ENCODE peak calls at places on chromosomes 5 and 9, in seven cellular contexts. One of them, this sample, is unnamed. For H3K9me3 and H3K36me3, the result is how much of the 10 kb centered on the place peaks cover.

GRCh38 chr9:137127301-137128157 is 11.4 kb upstream of the GRIN1 start:
- DNase-seq in OCI-LY7: peak
- DNase-seq in neural progenitor cell: no peak
- DNase-seq in left ventricle myocardium inferior: no peak
- DNase-seq in sigmoid colon: no peak
- DNase-seq in tibial artery: no peak
- DNase-seq in tibial nerve: no peak
- DNase-seq in this sample: no peak

GRCh38 chr5:98777295-98777694 is 3.8 kb downstream of the RGMB start:
- DNase-seq in tibial nerve: no peak
- DNase-seq in left ventricle myocardium inferior: no peak
- DNase-seq in OCI-LY7: no peak
- DNase-seq in sigmoid colon: no peak
- DNase-seq in tibial artery: no peak
- DNase-seq in neural progenitor cell: no peak
- DNase-seq in this sample: no peak

GRCh38 chr5:135203593-135204036 is 169.6 kb upstream of the PITX1 start:
- DNase-seq in OCI-LY7: peak
- DNase-seq in sigmoid colon: no peak
- DNase-seq in tibial nerve: no peak
- DNase-seq in neural progenitor cell: no peak
- DNase-seq in left ventricle myocardium inferior: no peak
- DNase-seq in tibial artery: no peak
- DNase-seq in this sample: no peak

GRCh38 chr5:173645437-173645807 is 29.0 kb upstream of the BOD1 start:
- DNase-seq in neural progenitor cell: peak
- DNase-seq in OCI-LY7: no peak
- DNase-seq in left ventricle myocardium inferior: no peak
- DNase-seq in tibial nerve: no peak
- DNase-seq in tibial artery: no peak
- DNase-seq in sigmoid colon: no peak
- DNase-seq in this sample: no peak

GRCh38 chr5:1763548-1763911 is 36.1 kb downstream of the MRPL36 start:
- DNase-seq in OCI-LY7: peak
- DNase-seq in tibial nerve: peak
- DNase-seq in left ventricle myocardium inferior: no peak
- DNase-seq in tibial artery: no peak
- DNase-seq in neural progenitor cell: peak
- DNase-seq in sigmoid colon: peak
- DNase-seq in this sample: peak

GRCh38 chr9:138024831-138025291 is 147.3 kb downstream of the CACNA1B start:
- DNase-seq in left ventricle myocardium inferior: no peak
- DNase-seq in tibial nerve: no peak
- DNase-seq in OCI-LY7: no peak
- DNase-seq in sigmoid colon: peak
- DNase-seq in tibial artery: peak
- DNase-seq in neural progenitor cell: no peak
- DNase-seq in this sample: no peak

GRCh38 chr5:68216737-68217231 is 1.2 kb downstream of the PIK3R1 start:
- DNase-seq in tibial nerve: no peak
- DNase-seq in tibial artery: no peak
- DNase-seq in OCI-LY7: peak
- DNase-seq in neural progenitor cell: peak
- DNase-seq in left ventricle myocardium inferior: no peak
- DNase-seq in sigmoid colon: no peak
- DNase-seq in this sample: no peak

GRCh38 chr5:15719784-15720183 is 219.8 kb downstream of the FBXL7 start:
- DNase-seq in neural progenitor cell: no peak
- DNase-seq in left ventricle myocardium inferior: no peak
- DNase-seq in OCI-LY7: no peak
- DNase-seq in sigmoid colon: no peak
- DNase-seq in tibial nerve: no peak
- DNase-seq in tibial artery: no peak
- DNase-seq in this sample: peak

GRCh38 chr9:15146121-15146820 is 160.7 kb downstream of the TTC39B start:
- DNase-seq in sigmoid colon: no peak
- DNase-seq in OCI-LY7: no peak
- DNase-seq in tibial nerve: no peak
- DNase-seq in tibial artery: no peak
- DNase-seq in left ventricle myocardium inferior: no peak
- DNase-seq in neural progenitor cell: peak
- DNase-seq in this sample: no peak

GRCh38 chr9:124011460-124012301 is at the start of gene LHX2:
- DNase-seq in left ventricle myocardium inferior: peak
- DNase-seq in OCI-LY7: no peak
- DNase-seq in tibial nerve: no peak
- DNase-seq in neural progenitor cell: peak
- DNase-seq in sigmoid colon: no peak
- DNase-seq in tibial artery: peak
- DNase-seq in this sample: peak

GRCh38 chr5:166961028-166961427 is 1330.4 kb upstream of the WWC1 start:
- DNase-seq in sigmoid colon: no peak
- DNase-seq in neural progenitor cell: no peak
- DNase-seq in OCI-LY7: no peak
- DNase-seq in tibial nerve: no peak
- DNase-seq in tibial artery: no peak
- DNase-seq in left ventricle myocardium inferior: no peak
- DNase-seq in this sample: no peak

GRCh38 chr5:52674815-52675545 is 112.7 kb upstream of the ITGA1 start:
- DNase-seq in tibial nerve: no peak
- DNase-seq in tibial artery: no peak
- DNase-seq in sigmoid colon: no peak
- DNase-seq in neural progenitor cell: no peak
- DNase-seq in OCI-LY7: no peak
- DNase-seq in left ventricle myocardium inferior: no peak
- DNase-seq in this sample: peak

GRCh38 chr9:107504585-107505455 is 15.3 kb upstream of the KLF4 start:
- DNase-seq in OCI-LY7: no peak
- DNase-seq in sigmoid colon: no peak
- DNase-seq in tibial artery: peak
- DNase-seq in neural progenitor cell: no peak
- DNase-seq in left ventricle myocardium inferior: no peak
- DNase-seq in tibial nerve: no peak
- DNase-seq in this sample: peak

GRCh38 chr5:95738069-95738468 is 6.9 kb downstream of the RHOBTB3 start:
- DNase-seq in tibial artery: no peak
- DNase-seq in tibial nerve: no peak
- DNase-seq in OCI-LY7: no peak
- DNase-seq in neural progenitor cell: no peak
- DNase-seq in left ventricle myocardium inferior: no peak
- DNase-seq in sigmoid colon: no peak
- DNase-seq in this sample: no peak

GRCh38 chr9:35114921-35115341 is 731 bp downstream of the ATOSB start:
- DNase-seq in tibial artery: peak
- DNase-seq in neural progenitor cell: peak
- DNase-seq in OCI-LY7: peak
- DNase-seq in tibial nerve: peak
- DNase-seq in left ventricle myocardium inferior: peak
- DNase-seq in sigmoid colon: peak
- DNase-seq in this sample: peak

GRCh38 chr5:72723584-72723983 is 92.9 kb upstream of the TNPO1 start:
- DNase-seq in OCI-LY7: no peak
- DNase-seq in neural progenitor cell: no peak
- DNase-seq in tibial artery: no peak
- DNase-seq in tibial nerve: no peak
- DNase-seq in sigmoid colon: no peak
- DNase-seq in left ventricle myocardium inferior: no peak
- DNase-seq in this sample: no peak

GRCh38 chr9:134405527-134405926 is 79.3 kb downstream of the RXRA start:
- DNase-seq in neural progenitor cell: no peak
- DNase-seq in tibial nerve: no peak
- DNase-seq in left ventricle myocardium inferior: no peak
- DNase-seq in tibial artery: no peak
- DNase-seq in OCI-LY7: peak
- DNase-seq in sigmoid colon: no peak
- DNase-seq in this sample: no peak

GRCh38 chr5:343461-344401 is 22.2 kb downstream of the AHRR start:
- DNase-seq in tibial nerve: no peak
- DNase-seq in tibial artery: no peak
- DNase-seq in OCI-LY7: no peak
- DNase-seq in neural progenitor cell: peak
- DNase-seq in left ventricle myocardium inferior: peak
- DNase-seq in sigmoid colon: no peak
- DNase-seq in this sample: peak

GRCh38 chr5:58944221-58944620 is 361.3 kb downstream of the RAB3C start:
- DNase-seq in left ventricle myocardium inferior: no peak
- DNase-seq in tibial nerve: no peak
- DNase-seq in OCI-LY7: no peak
- DNase-seq in tibial artery: no peak
- DNase-seq in neural progenitor cell: no peak
- DNase-seq in sigmoid colon: no peak
- DNase-seq in this sample: no peak

GRCh38 chr5:126868961-126869451 is 92.1 kb downstream of the LMNB1 start:
- DNase-seq in OCI-LY7: no peak
- DNase-seq in neural progenitor cell: peak
- DNase-seq in tibial nerve: no peak
- DNase-seq in left ventricle myocardium inferior: no peak
- DNase-seq in tibial artery: no peak
- DNase-seq in sigmoid colon: no peak
- DNase-seq in this sample: no peak

GRCh38 chr5:146291421-146292074 is 47.1 kb upstream of the POU4F3 start:
- DNase-seq in tibial nerve: no peak
- DNase-seq in neural progenitor cell: peak
- DNase-seq in OCI-LY7: peak
- DNase-seq in left ventricle myocardium inferior: no peak
- DNase-seq in sigmoid colon: no peak
- DNase-seq in tibial artery: no peak
- DNase-seq in this sample: no peak

GRCh38 chr5:181133610-181134231 is 2.8 kb upstream of the OR2V1 start:
- DNase-seq in neural progenitor cell: no peak
- DNase-seq in left ventricle myocardium inferior: peak
- DNase-seq in tibial artery: peak
- DNase-seq in sigmoid colon: peak
- DNase-seq in OCI-LY7: no peak
- DNase-seq in tibial nerve: peak
- DNase-seq in this sample: peak

GRCh38 chr9:37404590-37404989 is 17.9 kb upstream of the GRHPR start:
- DNase-seq in tibial nerve: no peak
- DNase-seq in OCI-LY7: peak
- DNase-seq in neural progenitor cell: no peak
- DNase-seq in tibial artery: no peak
- DNase-seq in sigmoid colon: no peak
- DNase-seq in left ventricle myocardium inferior: no peak
- DNase-seq in this sample: no peak

GRCh38 chr5:151051066-151051930 is 29.5 kb downstream of the TNIP1 start:
- DNase-seq in sigmoid colon: peak
- DNase-seq in left ventricle myocardium inferior: peak
- DNase-seq in OCI-LY7: peak
- DNase-seq in tibial nerve: peak
- DNase-seq in neural progenitor cell: peak
- DNase-seq in tibial artery: peak
- DNase-seq in this sample: peak

GRCh38 chr5:1549631-1550030 is 25.9 kb upstream of the LPCAT1 start:
- DNase-seq in tibial artery: peak
- DNase-seq in sigmoid colon: no peak
- DNase-seq in tibial nerve: no peak
- DNase-seq in left ventricle myocardium inferior: no peak
- DNase-seq in neural progenitor cell: no peak
- DNase-seq in OCI-LY7: no peak
- DNase-seq in this sample: no peak

GRCh38 chr5:127280494-127281220 is 9.9 kb upstream of the MEGF10 start:
- DNase-seq in neural progenitor cell: peak
- DNase-seq in OCI-LY7: no peak
- DNase-seq in sigmoid colon: no peak
- DNase-seq in tibial nerve: no peak
- DNase-seq in tibial artery: no peak
- DNase-seq in left ventricle myocardium inferior: no peak
- DNase-seq in this sample: peak

GRCh38 chr9:37146372-37146771 is 26.0 kb downstream of the ZCCHC7 start:
- DNase-seq in sigmoid colon: no peak
- DNase-seq in tibial artery: no peak
- DNase-seq in neural progenitor cell: no peak
- DNase-seq in OCI-LY7: peak
- DNase-seq in left ventricle myocardium inferior: no peak
- DNase-seq in tibial nerve: no peak
- DNase-seq in this sample: no peak

GRCh38 chr9:91395106-91395552 is 28.5 kb downstream of the NFIL3 start:
- DNase-seq in tibial artery: no peak
- DNase-seq in tibial nerve: no peak
- DNase-seq in neural progenitor cell: no peak
- DNase-seq in OCI-LY7: no peak
- DNase-seq in sigmoid colon: no peak
- DNase-seq in left ventricle myocardium inferior: no peak
- DNase-seq in this sample: no peak

GRCh38 chr9:16337322-16338029 is 533.0 kb downstream of the BNC2 start:
- DNase-seq in left ventricle myocardium inferior: no peak
- DNase-seq in sigmoid colon: no peak
- DNase-seq in tibial nerve: no peak
- DNase-seq in OCI-LY7: no peak
- DNase-seq in neural progenitor cell: no peak
- DNase-seq in tibial artery: no peak
- DNase-seq in this sample: peak

GRCh38 chr9:72951043-72951442 is 1.8 kb downstream of the ALDH1A1 start:
- DNase-seq in tibial nerve: no peak
- DNase-seq in tibial artery: no peak
- DNase-seq in left ventricle myocardium inferior: no peak
- DNase-seq in sigmoid colon: no peak
- DNase-seq in OCI-LY7: no peak
- DNase-seq in neural progenitor cell: no peak
- DNase-seq in this sample: no peak
- H3K4me3 ChIP-seq in tibial nerve: peak
- H3K4me3 ChIP-seq in tibial artery: peak
- H3K4me3 ChIP-seq in left ventricle myocardium inferior: peak
- H3K4me3 ChIP-seq in sigmoid colon: peak
- H3K4me3 ChIP-seq in OCI-LY7: no peak
- H3K4me3 ChIP-seq in neural progenitor cell: no peak
- H3K4me3 ChIP-seq in this sample: no peak

GRCh38 chr9:133290751-133291302 is 15.8 kb upstream of the ABO start:
- DNase-seq in left ventricle myocardium inferior: no peak
- DNase-seq in sigmoid colon: no peak
- DNase-seq in tibial artery: no peak
- DNase-seq in neural progenitor cell: no peak
- DNase-seq in OCI-LY7: no peak
- DNase-seq in tibial nerve: no peak
- DNase-seq in this sample: no peak
- H3K9me3 ChIP-seq in left ventricle myocardium inferior: under half
- H3K9me3 ChIP-seq in sigmoid colon: under half
- H3K9me3 ChIP-seq in tibial artery: under half
- H3K9me3 ChIP-seq in neural progenitor cell: under half
- H3K9me3 ChIP-seq in OCI-LY7: under half
- H3K9me3 ChIP-seq in tibial nerve: under half
- H3K9me3 ChIP-seq in this sample: under half

GRCh38 chr5:139671096-139671841 is 23.1 kb downstream of the CXXC5 start:
- DNase-seq in left ventricle myocardium inferior: peak
- DNase-seq in neural progenitor cell: peak
- DNase-seq in OCI-LY7: peak
- DNase-seq in sigmoid colon: no peak
- DNase-seq in tibial artery: no peak
- DNase-seq in tibial nerve: no peak
- DNase-seq in this sample: no peak
- H3K36me3 ChIP-seq in left ventricle myocardium inferior: under half
- H3K36me3 ChIP-seq in neural progenitor cell: under half
- H3K36me3 ChIP-seq in OCI-LY7: under half
- H3K36me3 ChIP-seq in sigmoid colon: under half
- H3K36me3 ChIP-seq in tibial artery: under half
- H3K36me3 ChIP-seq in tibial nerve: under half
- H3K36me3 ChIP-seq in this sample: half or more

DNA sequence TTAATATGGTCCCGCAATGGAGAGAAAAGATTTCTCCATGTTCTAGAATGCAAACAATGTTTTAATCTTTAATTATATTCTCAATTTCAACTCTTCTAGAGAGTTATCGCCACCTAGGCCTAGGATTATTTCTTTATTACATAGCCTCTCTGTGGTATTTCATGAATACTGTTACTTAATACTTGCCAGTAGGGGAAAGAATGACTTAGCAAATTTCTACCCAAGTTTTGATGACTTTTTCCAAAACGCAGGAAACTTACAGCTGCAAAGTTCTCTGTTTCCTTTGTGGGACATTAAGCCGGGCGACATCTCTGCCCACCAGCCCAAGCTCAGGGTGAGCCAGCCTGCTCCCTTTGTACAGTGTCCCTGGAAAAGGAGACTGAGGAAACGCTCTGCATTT is 73.8 kb downstream of the MED27 start:
- DNase-seq in left ventricle myocardium inferior: no peak
- DNase-seq in OCI-LY7: no peak
- DNase-seq in tibial artery: no peak
- DNase-seq in tibial nerve: no peak
- DNase-seq in sigmoid colon: no peak
- DNase-seq in neural progenitor cell: no peak
- DNase-seq in this sample: no peak
- H3K4me3 ChIP-seq in left ventricle myocardium inferior: no peak
- H3K4me3 ChIP-seq in OCI-LY7: no peak
- H3K4me3 ChIP-seq in tibial artery: no peak
- H3K4me3 ChIP-seq in tibial nerve: no peak
- H3K4me3 ChIP-seq in sigmoid colon: no peak
- H3K4me3 ChIP-seq in neural progenitor cell: no peak
- H3K4me3 ChIP-seq in this sample: no peak